ENCODE peak calls at places on chromosome 19, in five cellular contexts. C, W, L, V and X are unnamed samples.
A peak's percentile ranks its signal among the peaks of the same experiment; 100 is the strongest.

GRCh38 chr19:13817615-13818371 is 22.6 kb downstream of the ZSWIM4 start:
- DNase-seq in C (peak; percentile 82), W (no peak), L (no peak), V (peak; percentile 74), X (peak; percentile 75)

GRCh38 chr19:9329999-9330398 is 6.0 kb downstream of the ZNF559 start:
- DNase-seq in C (no peak), W (no peak), L (no peak), V (no peak), X (no peak)

GRCh38 chr19:2982983-2983350 is 5.6 kb downstream of the TLE6 start:
- DNase-seq in C (peak; percentile 42), W (no peak), L (no peak), V (no peak), X (no peak)

GRCh38 chr19:489418-490196 is 6.7 kb upstream of the MADCAM1 start:
- DNase-seq in C (peak; percentile 54), W (no peak), L (no peak), V (no peak), X (no peak)

GRCh38 chr19:17326595-17326966 is 8.1 kb downstream of the ANO8 start:
- DNase-seq in C (no peak), W (no peak), L (no peak), V (no peak), X (no peak)

GRCh38 chr19:45591004-45591637 is 6.5 kb upstream of the OPA3 start:
- DNase-seq in C (peak; percentile 76), W (peak; percentile 92), L (peak; percentile 61), V (peak; percentile 77), X (peak; percentile 67)

GRCh38 chr19:47253467-47253881 is 2.9 kb upstream of the CCDC9 start:
- DNase-seq in C (no peak), W (no peak), L (no peak), V (no peak), X (no peak)

GRCh38 chr19:3556978-3557460 is 367 bp downstream of the MFSD12 start:
- DNase-seq in C (peak; percentile 41), W (no peak), L (peak; percentile 70), V (peak; percentile 89), X (peak; percentile 45)

GRCh38 chr19:58560007-58560887 is 1.8 kb upstream of the UBE2M start:
- DNase-seq in C (no peak), W (no peak), L (no peak), V (peak; percentile 59), X (no peak)

GRCh38 chr19:18833849-18834643 is 2.3 kb downstream of the UPF1 start:
- DNase-seq in C (no peak), W (peak; percentile 53), L (no peak), V (peak; percentile 65), X (no peak)

GRCh38 chr19:41933131-41933458 is 4.8 kb upstream of the ERFL start:
- DNase-seq in C (no peak), W (no peak), L (no peak), V (no peak), X (no peak)

GRCh38 chr19:4233282-4233853 is 4.0 kb downstream of the EBI3 start:
- DNase-seq in C (peak; percentile 30), W (peak; percentile 55), L (peak; percentile 77), V (peak; percentile 90), X (peak; percentile 79)

GRCh38 chr19:18156841-18157464 is 4.0 kb downstream of the PIK3R2 start:
- DNase-seq in C (peak; percentile 62), W (peak; percentile 82), L (no peak), V (no peak), X (no peak)

GRCh38 chr19:49502866-49503581 is 6.8 kb downstream of the RPS11 start:
- DNase-seq in C (peak; percentile 84), W (peak; percentile 63), L (peak; percentile 70), V (peak; percentile 79), X (no peak)

GRCh38 chr19:56837004-56837403 is 3.5 kb downstream of the PEG3 start:
- DNase-seq in C (no peak), W (no peak), L (no peak), V (no peak), X (no peak)

GRCh38 chr19:38793186-38793585 is 4.2 kb downstream of the LGALS7B start:
- DNase-seq in C (no peak), W (no peak), L (no peak), V (no peak), X (no peak)

GRCh38 chr19:50202399-50202798 is 1.0 kb upstream of the MYH14 start:
- DNase-seq in C (no peak), W (no peak), L (no peak), V (no peak), X (no peak)

GRCh38 chr19:54458648-54459281 is 4.8 kb downstream of the LENG9 start:
- DNase-seq in C (no peak), W (no peak), L (no peak), V (no peak), X (no peak)

GRCh38 chr19:19531951-19532805 is 3.5 kb downstream of the YJEFN3 start:
- DNase-seq in C (peak; percentile 87), W (peak; percentile 91), L (peak; percentile 89), V (peak; percentile 95), X (peak; percentile 90)

GRCh38 chr19:40309666-40310065 is 24.5 kb upstream of the AKT2 start:
- DNase-seq in C (no peak), W (no peak), L (no peak), V (no peak), X (no peak)

GRCh38 chr19:46787331-46788100 is 878 bp downstream of the SLC1A5 start:
- DNase-seq in C (peak; percentile 65), W (peak; percentile 66), L (peak; percentile 59), V (peak; percentile 80), X (peak; percentile 64)

GRCh38 chr19:40613669-40614594 is 12.8 kb downstream of the LTBP4 start:
- DNase-seq in C (peak; percentile 80), W (no peak), L (peak; percentile 92), V (peak; percentile 95), X (peak; percentile 81)

GRCh38 chr19:35341565-35342225 is 6.0 kb upstream of the FFAR1 start:
- DNase-seq in C (no peak), W (no peak), L (no peak), V (no peak), X (no peak)

GRCh38 chr19:44615529-44616247 is 2.3 kb downstream of the IGSF23 start:
- DNase-seq in C (no peak), W (peak; percentile 39), L (no peak), V (no peak), X (no peak)

GRCh38 chr19:49422407-49423277 is 599 bp downstream of the PTH2 start:
- DNase-seq in C (peak; percentile 85), W (peak; percentile 84), L (peak; percentile 79), V (peak; percentile 78), X (peak; percentile 84)

GRCh38 chr19:49149652-49150105 is 5.5 kb downstream of the HRC start:
- DNase-seq in C (peak; percentile 82), W (peak; percentile 63), L (no peak), V (no peak), X (peak; percentile 74)

GRCh38 chr19:47541507-47541906 is 26.6 kb upstream of the NAPA start:
- DNase-seq in C (peak; percentile 3), W (no peak), L (peak; percentile 42), V (no peak), X (no peak)

GRCh38 chr19:31173991-31174390 is 175.2 kb downstream of the TSHZ3 start:
- DNase-seq in C (no peak), W (no peak), L (no peak), V (no peak), X (no peak)

GRCh38 chr19:317710-318508 is 26.7 kb downstream of the MIER2 start:
- DNase-seq in C (no peak), W (no peak), L (no peak), V (no peak), X (no peak)

GRCh38 chr19:3575949-3576673 is 3.4 kb downstream of the HMG20B start:
- DNase-seq in C (no peak), W (no peak), L (no peak), V (no peak), X (no peak)

GRCh38 chr19:15184776-15185175 is 16.0 kb downstream of the NOTCH3 start:
- DNase-seq in C (no peak), W (no peak), L (no peak), V (no peak), X (no peak)

GRCh38 chr19:46296722-46297431 is at the start of gene HIF3A:
- DNase-seq in C (peak; percentile 97), W (no peak), L (no peak), V (no peak), X (peak; percentile 95)

GRCh38 chr19:16668176-16668575 is 7.2 kb downstream of the TMEM38A start:
- DNase-seq in C (no peak), W (no peak), L (no peak), V (no peak), X (no peak)

GRCh38 chr19:35986664-35987570 is 8.1 kb upstream of the SDHAF1 start:
- DNase-seq in C (peak; percentile 44), W (peak; percentile 75), L (peak; percentile 38), V (peak; percentile 68), X (peak; percentile 60)

GRCh38 chr19:49788857-49789256 is 22.1 kb downstream of the AP2A1 start:
- DNase-seq in C (no peak), W (no peak), L (no peak), V (no peak), X (no peak)

GRCh38 chr19:46617566-46618079 is 7.3 kb downstream of the PTGIR start:
- DNase-seq in C (no peak), W (no peak), L (peak; percentile 42), V (no peak), X (no peak)